ENCODE peak calls at places on chromosomes 16 and 17, in seven cellular contexts. L is psoas muscle, H is neural crest cell, M is HTR-8/SVneo, X is dorsolateral prefrontal cortex, E is lung, B is iPS DF 19.7. Z is an unnamed sample.

GRCh38 chr17:4199818-4200402 is 56.9 kb downstream of the CYB5D2 start:
- DNase-seq in L (no peak), H (peak; percentile 45), M (peak; percentile 67), X (no peak), E (no peak), B (no peak), Z (peak; percentile 81)

GRCh38 chr17:17514361-17514992 is 18.3 kb upstream of the RASD1 start:
- DNase-seq in L (peak; percentile 51), H (no peak), M (no peak), X (no peak), E (no peak), B (no peak), Z (no peak)

GRCh38 chr16:57799619-57800212 is 2.6 kb downstream of the KIFC3 start:
- DNase-seq in L (no peak), H (no peak), M (no peak), X (no peak), E (no peak), B (no peak), Z (peak; percentile 81)

GRCh38 chr16:2790631-2791030 is 3.3 kb upstream of the PRSS33 start:
- DNase-seq in L (no peak), H (no peak), M (no peak), X (peak; percentile 10), E (no peak), B (no peak), Z (peak; percentile 23)

GRCh38 chr17:20302191-20302917 is 165.0 kb downstream of the LGALS9B start:
- DNase-seq in L (no peak), H (no peak), M (no peak), X (no peak), E (no peak), B (no peak), Z (peak; percentile 37)

GRCh38 chr17:36089888-36090836 is at the start of gene CCL3:
- DNase-seq in L (peak; percentile 64), H (no peak), M (no peak), X (no peak), E (no peak), B (no peak), Z (no peak)

GRCh38 chr16:51877686-51878085 is 669.3 kb downstream of the TOX3 start:
- DNase-seq in L (no peak), H (no peak), M (no peak), X (no peak), E (no peak), B (no peak), Z (no peak)

GRCh38 chr17:79325707-79326106 is 251.1 kb downstream of the ENGASE start:
- DNase-seq in L (no peak), H (peak; percentile 52), M (peak; percentile 26), X (no peak), E (no peak), B (no peak), Z (peak; percentile 87)

GRCh38 chr16:68267612-68268405 is 3.5 kb downstream of the SLC7A6 start:
- DNase-seq in L (no peak), H (no peak), M (no peak), X (no peak), E (no peak), B (no peak), Z (peak; percentile 80)

GRCh38 chr17:7462474-7463367 is 16.7 kb downstream of the ZBTB4 start:
- DNase-seq in L (no peak), H (no peak), M (no peak), X (no peak), E (no peak), B (no peak), Z (peak; percentile 45)

GRCh38 chr16:20263138-20263855 is 64.0 kb downstream of the GP2 start:
- DNase-seq in L (no peak), H (no peak), M (no peak), X (no peak), E (no peak), B (no peak), Z (no peak)

GRCh38 chr17:72978593-72979218 is 113.8 kb downstream of the SLC39A11 start:
- DNase-seq in L (no peak), H (no peak), M (no peak), X (no peak), E (no peak), B (no peak), Z (no peak)

GRCh38 chr16:79677799-79678525 is 77.4 kb upstream of the MAF start:
- DNase-seq in L (no peak), H (no peak), M (no peak), X (no peak), E (no peak), B (no peak), Z (no peak)

GRCh38 chr16:75312875-75313274 is 61.5 kb upstream of the BCAR1 start:
- DNase-seq in L (no peak), H (no peak), M (no peak), X (no peak), E (no peak), B (no peak), Z (no peak)

GRCh38 chr16:29821663-29822115 is 1.4 kb downstream of the MVP start:
- DNase-seq in L (no peak), H (no peak), M (no peak), X (no peak), E (peak; percentile 74), B (no peak), Z (no peak)

GRCh38 chr17:48636177-48637018 is 10.2 kb upstream of the HOXB9 start:
- DNase-seq in L (peak; percentile 80), H (peak; percentile 96), M (no peak), X (no peak), E (peak; percentile 41), B (no peak), Z (peak; percentile 100)

GRCh38 chr17:46108550-46109110 is 84.6 kb downstream of the KANSL1 start:
- DNase-seq in L (no peak), H (no peak), M (no peak), X (no peak), E (no peak), B (no peak), Z (no peak)

GRCh38 chr16:88899901-88900648 is 33.6 kb upstream of the PABPN1L start:
- DNase-seq in L (no peak), H (no peak), M (no peak), X (no peak), E (no peak), B (no peak), Z (no peak)

GRCh38 chr17:74163836-74164235 is 39.6 kb upstream of the RPL38 start:
- DNase-seq in L (no peak), H (no peak), M (no peak), X (no peak), E (no peak), B (no peak), Z (no peak)

GRCh38 chr17:47792979-47793378 is 28.6 kb downstream of the OSBPL7 start:
- DNase-seq in L (no peak), H (no peak), M (no peak), X (no peak), E (no peak), B (no peak), Z (no peak)

GRCh38 chr16:68936729-68937631 is 93.6 kb downstream of the TANGO6 start:
- DNase-seq in L (no peak), H (no peak), M (peak; percentile 67), X (no peak), E (no peak), B (no peak), Z (no peak)

GRCh38 chr16:14487579-14487978 is 142.5 kb downstream of the PARN start:
- DNase-seq in L (no peak), H (no peak), M (no peak), X (no peak), E (no peak), B (no peak), Z (no peak)

GRCh38 chr17:35214192-35214591 is 20.0 kb upstream of the SLC35G3 start:
- DNase-seq in L (no peak), H (no peak), M (no peak), X (no peak), E (no peak), B (no peak), Z (no peak)

GRCh38 chr17:4246674-4247073 is 17.1 kb downstream of the ANKFY1 start:
- DNase-seq in L (no peak), H (no peak), M (no peak), X (no peak), E (no peak), B (no peak), Z (peak; percentile 19)

GRCh38 chr16:12452549-12452948 is 351.1 kb downstream of the CPPED1 start:
- DNase-seq in L (no peak), H (no peak), M (no peak), X (no peak), E (no peak), B (no peak), Z (no peak)

GRCh38 chr16:69064164-69064563 is 41.3 kb upstream of the HAS3 start:
- DNase-seq in L (no peak), H (no peak), M (peak; percentile 45), X (no peak), E (no peak), B (no peak), Z (no peak)

GRCh38 chr17:78588258-78589030 is 11.2 kb upstream of the DNAH17 start:
- DNase-seq in L (peak; percentile 12), H (no peak), M (no peak), X (no peak), E (no peak), B (no peak), Z (no peak)

GRCh38 chr16:67028555-67029248 is at the start of gene CBFB:
- DNase-seq in L (peak; percentile 97), H (peak; percentile 87), M (peak; percentile 98), X (peak; percentile 91), E (peak; percentile 92), B (peak; percentile 28), Z (peak; percentile 96)

GRCh38 chr16:28974007-28974436 is 556 bp upstream of the SPNS1 start:
- DNase-seq in L (peak; percentile 70), H (peak; percentile 57), M (peak; percentile 63), X (peak; percentile 76), E (peak; percentile 49), B (no peak), Z (peak; percentile 90)

GRCh38 chr17:50565559-50566350 is 5.2 kb downstream of the CACNA1G start:
- DNase-seq in L (no peak), H (peak; percentile 31), M (no peak), X (peak; percentile 89), E (no peak), B (no peak), Z (no peak)

GRCh38 chr17:75701288-75701687 is 20.0 kb upstream of the ITGB4 start:
- DNase-seq in L (no peak), H (no peak), M (no peak), X (no peak), E (no peak), B (no peak), Z (no peak)

GRCh38 chr17:8155341-8156173 is 3.4 kb upstream of the PER1 start:
- DNase-seq in L (no peak), H (no peak), M (no peak), X (no peak), E (no peak), B (no peak), Z (no peak)

GRCh38 chr17:27997044-27997401 is 45.5 kb upstream of the NLK start:
- DNase-seq in L (no peak), H (no peak), M (no peak), X (no peak), E (no peak), B (no peak), Z (no peak)

GRCh38 chr17:27544350-27545131 is 86.4 kb upstream of the LGALS9 start:
- DNase-seq in L (no peak), H (no peak), M (peak; percentile 75), X (no peak), E (no peak), B (no peak), Z (peak; percentile 51)

GRCh38 chr17:20235747-20236146 is 226.6 kb downstream of the SPECC1 start:
- DNase-seq in L (no peak), H (no peak), M (no peak), X (no peak), E (no peak), B (no peak), Z (no peak)

GRCh38 chr17:8894189-8894611 is 26.7 kb upstream of the PIK3R6 start:
- DNase-seq in L (no peak), H (no peak), M (no peak), X (no peak), E (no peak), B (no peak), Z (peak; percentile 86)

GRCh38 chr17:8162232-8162996 is at the start of gene VAMP2:
- DNase-seq in L (peak; percentile 93), H (peak; percentile 72), M (no peak), X (peak; percentile 87), E (peak; percentile 75), B (no peak), Z (peak; percentile 91)

GRCh38 chr16:1458977-1459341 is 14.6 kb upstream of the CCDC154 start:
- DNase-seq in L (no peak), H (no peak), M (no peak), X (no peak), E (no peak), B (no peak), Z (no peak)

Z was measured in endodermal cell.